ENCODE peak calls at places on chromosome 11, in five cellular contexts. F is spleen, R is right atrium auricular region, K is mucosa of descending colon, U is mammary epithelial cell. O is an unnamed sample. For H3K9me3 and H3K4me1, the result is how much of the 10 kb centered on the place peaks cover.

GRCh38 chr11:131975624-131976420 is 605.4 kb downstream of the NTM start:
- DNase-seq in F (no peak), R (no peak), K (no peak), U (no peak), O (no peak)

GRCh38 chr11:45794169-45794568 is 10.8 kb upstream of the SLC35C1 start:
- DNase-seq in F (peak), R (no peak), K (no peak), U (no peak), O (no peak)

GRCh38 chr11:19076744-19077589 is 16.4 kb upstream of the MRGPRX2 start:
- DNase-seq in F (peak), R (no peak), K (peak), U (peak), O (peak)

GRCh38 chr11:44565746-44566558 is 489 bp downstream of the CD82 start:
- DNase-seq in F (peak), R (no peak), K (no peak), U (no peak), O (no peak)

GRCh38 chr11:12358302-12359188 is 18.8 kb upstream of the PARVA start:
- DNase-seq in F (no peak), R (no peak), K (no peak), U (no peak), O (no peak)

GRCh38 chr11:61480936-61481335 is 27.6 kb upstream of the LRRC10B start:
- DNase-seq in F (no peak), R (no peak), K (peak), U (peak), O (no peak)

GRCh38 chr11:125090816-125091215 is 20.6 kb downstream of the TMEM218 start:
- DNase-seq in F (peak), R (peak), K (no peak), U (no peak), O (no peak)

GRCh38 chr11:116224154-116224888 is 548.5 kb downstream of the BUD13 start:
- DNase-seq in F (no peak), R (no peak), K (peak), U (no peak), O (peak)

GRCh38 chr11:70104419-70104818 is 26.3 kb downstream of the ANO1 start:
- DNase-seq in F (no peak), R (no peak), K (no peak), U (no peak), O (no peak)

GRCh38 chr11:70570693-70571395 is 172.5 kb downstream of the CTTN start:
- DNase-seq in F (peak), R (no peak), K (no peak), U (no peak), O (no peak)

GRCh38 chr11:67731583-67731982 is 57.2 kb upstream of the ALDH3B2 start:
- DNase-seq in F (no peak), R (no peak), K (no peak), U (no peak), O (no peak)

GRCh38 chr11:123561046-123561781 is 93.2 kb downstream of the SCN3B start:
- DNase-seq in F (no peak), R (no peak), K (no peak), U (no peak), O (no peak)

GRCh38 chr11:3890806-3891205 is 35.3 kb downstream of the STIM1 start:
- DNase-seq in F (no peak), R (no peak), K (no peak), U (no peak), O (no peak)

GRCh38 chr11:128346808-128347207 is 240.6 kb downstream of the ETS1 start:
- DNase-seq in F (no peak), R (no peak), K (no peak), U (peak), O (no peak)

GRCh38 chr11:66593650-66594049 is 665 bp downstream of the CCS start:
- DNase-seq in F (no peak), R (no peak), K (no peak), U (no peak), O (no peak)

GRCh38 chr11:72578991-72579815 is 95.0 kb downstream of the PDE2A start:
- DNase-seq in F (peak), R (no peak), K (no peak), U (no peak), O (no peak)

GRCh38 chr11:119782021-119782420 is 53.0 kb upstream of the NECTIN1 start:
- DNase-seq in F (peak), R (no peak), K (no peak), U (no peak), O (no peak)

GRCh38 chr11:103811870-103812509 is 224.4 kb upstream of the DDI1 start:
- DNase-seq in F (no peak), R (no peak), K (no peak), U (no peak), O (no peak)

GRCh38 chr11:45457649-45458048 is 171.5 kb upstream of the SYT13 start:
- DNase-seq in F (peak), R (no peak), K (no peak), U (peak), O (no peak)

GRCh38 chr11:69639843-69640242 is 1.1 kb upstream of the CCND1 start:
- DNase-seq in F (no peak), R (no peak), K (no peak), U (no peak), O (no peak)

GRCh38 chr11:70545626-70545945 is 147.3 kb downstream of the CTTN start:
- DNase-seq in F (peak), R (no peak), K (no peak), U (no peak), O (no peak)

GRCh38 chr11:100232006-100232405 is 455.1 kb upstream of the ARHGAP42 start:
- DNase-seq in F (no peak), R (no peak), K (no peak), U (no peak), O (no peak)
- H3K9me3 ChIP-seq in F (under half), R (under half), K (under half), U (under half), O (under half)

GRCh38 chr11:65559951-65560537 is 1.9 kb upstream of the LTBP3 start:
- DNase-seq in F (no peak), R (no peak), K (no peak), U (peak), O (no peak)
- H3K4me1 ChIP-seq in F (under half), R (under half), K (under half), U (half or more), O (half or more)

GRCh38 chr11:101185985-101186384 is 56.4 kb upstream of the PGR start:
- DNase-seq in F (no peak), R (no peak), K (no peak), U (no peak), O (no peak)
- H3K9me3 ChIP-seq in F (under half), R (under half), K (under half), U (under half), O (under half)

GRCh38 chr11:102472127-102472526 is 19.6 kb upstream of the TMEM123 start:
- DNase-seq in F (no peak), R (no peak), K (no peak), U (no peak), O (no peak)
- H3K4me1 ChIP-seq in F (under half), R (under half), K (under half), U (half or more), O (half or more)

O was measured in CD8-positive, alpha-beta T cell.